ENCODE peak calls at places on chromosome 13, in six cellular contexts. M is DMS 273 treated with DMSO at 0.1 percent for 48 hours, V is right atrium auricular region, U is T-helper 2 cell, S is tibial nerve, H is dermis microvascular lymphatic vessel endothelial cell. F is an unnamed sample.

GRCh38 chr13:35699805-35700204 is 223.3 kb upstream of the MAB21L1 start:
- DNase-seq in M (no peak), V (no peak), S (peak), U (no peak), H (no peak), F (no peak)

GRCh38 chr13:28204690-28205443 is 66.5 kb downstream of the PAN3 start:
- DNase-seq in S (no peak), M (no peak), U (no peak), V (no peak), H (no peak), F (no peak)

GRCh38 chr13:40755082-40755755 is 15.8 kb downstream of the MRPS31 start:
- DNase-seq in H (no peak), U (no peak), S (no peak), M (no peak), V (no peak), F (no peak)

GRCh38 chr13:40897058-40897457 is 107.6 kb downstream of the SLC25A15 start:
- DNase-seq in V (no peak), M (no peak), S (no peak), U (no peak), H (peak), F (no peak)

GRCh38 chr13:105914637-105915036 is 620.8 kb downstream of the EFNB2 start:
- DNase-seq in M (no peak), V (no peak), H (no peak), U (no peak), S (no peak), F (no peak)

GRCh38 chr13:111076156-111077013 is 38.7 kb upstream of the ARHGEF7 start:
- DNase-seq in M (no peak), U (no peak), S (no peak), V (no peak), H (no peak), F (no peak)

GRCh38 chr13:51646041-51646670 is 61.9 kb downstream of the WDFY2 start:
- DNase-seq in S (no peak), M (no peak), V (no peak), U (peak), H (no peak), F (no peak)

GRCh38 chr13:95676100-95676774 is 702 bp upstream of the DNAJC3 start:
- DNase-seq in V (no peak), U (peak), M (no peak), S (peak), H (peak), F (no peak)

GRCh38 chr13:21637296-21637695 is 33.3 kb upstream of the MICU2 start:
- DNase-seq in H (peak), S (no peak), V (no peak), U (peak), M (no peak), F (no peak)

GRCh38 chr13:23743269-23743668 is 145.9 kb downstream of the MIPEP start:
- DNase-seq in S (no peak), U (peak), V (no peak), H (no peak), M (no peak), F (no peak)

GRCh38 chr13:35157143-35157755 is 215.2 kb downstream of the NBEA start:
- DNase-seq in V (no peak), H (peak), U (no peak), M (no peak), S (peak), F (no peak)

GRCh38 chr13:73056054-73056962 is 2.5 kb upstream of the KLF5 start:
- DNase-seq in V (no peak), U (no peak), H (peak), M (no peak), S (no peak), F (no peak)

GRCh38 chr13:82654851-82655517 is 1227.3 kb downstream of the SLITRK1 start:
- DNase-seq in H (peak), M (no peak), S (peak), V (peak), U (no peak), F (peak)

GRCh38 chr13:99969934-99970760 is 1.4 kb downstream of the ZIC5 start:
- DNase-seq in V (peak), H (no peak), M (peak), S (no peak), U (peak), F (no peak)

GRCh38 chr13:28044608-28045007 is 55.8 kb downstream of the FLT3 start:
- DNase-seq in S (no peak), M (no peak), V (no peak), H (no peak), U (no peak), F (no peak)

GRCh38 chr13:98751397-98752110 is 918 bp downstream of the SLC15A1 start:
- DNase-seq in H (peak), S (no peak), V (no peak), U (no peak), M (no peak), F (no peak)

GRCh38 chr13:48542581-48543341 is 9.9 kb upstream of the RCBTB2 start:
- DNase-seq in M (no peak), U (no peak), H (peak), S (peak), V (peak), F (no peak)

GRCh38 chr13:50156722-50157121 is 141.5 kb downstream of the KCNRG start:
- DNase-seq in M (no peak), H (no peak), S (peak), V (no peak), U (no peak), F (no peak)

GRCh38 chr13:42048625-42049453 is at the start of gene DGKH:
- DNase-seq in H (peak), M (peak), V (peak), U (peak), S (peak), F (peak)

GRCh38 chr13:37047032-37047431 is 12.5 kb downstream of the SUPT20H start:
- DNase-seq in V (no peak), S (no peak), H (no peak), U (no peak), M (no peak), F (no peak)

GRCh38 chr13:44516771-44517170 is 59.4 kb downstream of the TSC22D1 start:
- DNase-seq in H (peak), S (no peak), V (no peak), U (no peak), M (no peak), F (no peak)

GRCh38 chr13:39505151-39505550 is 97.8 kb downstream of the LHFPL6 start:
- DNase-seq in M (no peak), U (no peak), H (peak), V (no peak), S (no peak), F (no peak)

GRCh38 chr13:49597043-49597669 is 11.8 kb upstream of the RCBTB1 start:
- DNase-seq in U (no peak), V (no peak), M (no peak), H (no peak), S (no peak), F (no peak)

GRCh38 chr13:41774605-41775218 is 186.2 kb downstream of the VWA8 start:
- DNase-seq in M (no peak), U (no peak), S (no peak), H (no peak), V (no peak), F (no peak)

GRCh38 chr13:27022571-27023311 is 148.9 kb downstream of the USP12 start:
- DNase-seq in S (no peak), M (no peak), V (no peak), H (no peak), U (no peak), F (peak)

GRCh38 chr13:79481685-79482052 is 714 bp downstream of the NDFIP2 start:
- DNase-seq in U (peak), M (no peak), V (no peak), H (peak), S (no peak), F (no peak)

GRCh38 chr13:26721251-26721939 is 39.2 kb downstream of the GPR12 start:
- DNase-seq in M (no peak), H (no peak), S (no peak), U (peak), V (peak), F (peak)

GRCh38 chr13:78595819-78596700 is 7.3 kb downstream of the POU4F1 start:
- DNase-seq in S (no peak), U (no peak), V (no peak), H (no peak), M (no peak), F (no peak)

F was measured in coronary artery.